ENCODE peak calls at places on chromosomes 5 and 9, in ten cellular contexts. One of them, this sample, is unnamed.

GRCh38 chr9:3074247-3074646 is 230.4 kb upstream of the PUM3 start:
- DNase-seq in PC-9: no peak
- DNase-seq in kidney: no peak
- DNase-seq in astrocyte of the spinal cord: no peak
- DNase-seq in mammary epithelial cell: no peak
- DNase-seq in left lung: peak
- DNase-seq in endothelial cell: no peak
- DNase-seq in HFFc6: no peak
- DNase-seq in tibial artery: no peak
- DNase-seq in cardiac muscle cell: no peak
- DNase-seq in this sample: no peak

GRCh38 chr5:31196309-31196708 is 2.8 kb downstream of the CDH6 start:
- DNase-seq in astrocyte of the spinal cord: peak
- DNase-seq in tibial artery: no peak
- DNase-seq in PC-9: no peak
- DNase-seq in HFFc6: no peak
- DNase-seq in cardiac muscle cell: peak
- DNase-seq in endothelial cell: no peak
- DNase-seq in kidney: no peak
- DNase-seq in mammary epithelial cell: no peak
- DNase-seq in left lung: no peak
- DNase-seq in this sample: no peak

GRCh38 chr5:169656125-169656990 is 19.3 kb downstream of the DOCK2 start:
- DNase-seq in kidney: no peak
- DNase-seq in astrocyte of the spinal cord: no peak
- DNase-seq in cardiac muscle cell: peak
- DNase-seq in endothelial cell: no peak
- DNase-seq in left lung: no peak
- DNase-seq in PC-9: no peak
- DNase-seq in mammary epithelial cell: no peak
- DNase-seq in tibial artery: no peak
- DNase-seq in HFFc6: no peak
- DNase-seq in this sample: no peak

GRCh38 chr9:113492343-113493079 is 29.0 kb downstream of the RGS3 start:
- DNase-seq in tibial artery: no peak
- DNase-seq in left lung: no peak
- DNase-seq in HFFc6: no peak
- DNase-seq in astrocyte of the spinal cord: no peak
- DNase-seq in mammary epithelial cell: peak
- DNase-seq in endothelial cell: no peak
- DNase-seq in PC-9: no peak
- DNase-seq in kidney: no peak
- DNase-seq in cardiac muscle cell: no peak
- DNase-seq in this sample: no peak

GRCh38 chr9:36725777-36726356 is 153.2 kb downstream of the MELK start:
- DNase-seq in cardiac muscle cell: no peak
- DNase-seq in PC-9: no peak
- DNase-seq in tibial artery: no peak
- DNase-seq in mammary epithelial cell: no peak
- DNase-seq in astrocyte of the spinal cord: no peak
- DNase-seq in left lung: no peak
- DNase-seq in endothelial cell: no peak
- DNase-seq in kidney: no peak
- DNase-seq in HFFc6: no peak
- DNase-seq in this sample: no peak

GRCh38 chr9:130536594-130537215 is 42.7 kb upstream of the FUBP3 start:
- DNase-seq in HFFc6: no peak
- DNase-seq in PC-9: no peak
- DNase-seq in cardiac muscle cell: no peak
- DNase-seq in kidney: no peak
- DNase-seq in tibial artery: no peak
- DNase-seq in left lung: no peak
- DNase-seq in mammary epithelial cell: no peak
- DNase-seq in astrocyte of the spinal cord: no peak
- DNase-seq in endothelial cell: no peak
- DNase-seq in this sample: no peak

GRCh38 chr9:99167120-99167519 is 54.6 kb downstream of the ALG2 start:
- DNase-seq in PC-9: no peak
- DNase-seq in HFFc6: no peak
- DNase-seq in cardiac muscle cell: no peak
- DNase-seq in mammary epithelial cell: no peak
- DNase-seq in left lung: no peak
- DNase-seq in endothelial cell: no peak
- DNase-seq in astrocyte of the spinal cord: no peak
- DNase-seq in tibial artery: no peak
- DNase-seq in kidney: no peak
- DNase-seq in this sample: no peak

GRCh38 chr9:115118471-115119156 is 657 bp upstream of the TNC start:
- DNase-seq in kidney: peak
- DNase-seq in endothelial cell: peak
- DNase-seq in mammary epithelial cell: peak
- DNase-seq in PC-9: peak
- DNase-seq in cardiac muscle cell: peak
- DNase-seq in astrocyte of the spinal cord: peak
- DNase-seq in left lung: peak
- DNase-seq in HFFc6: peak
- DNase-seq in tibial artery: peak
- DNase-seq in this sample: peak

GRCh38 chr9:114023961-114024360 is 54.1 kb downstream of the AMBP start:
- DNase-seq in endothelial cell: no peak
- DNase-seq in PC-9: no peak
- DNase-seq in tibial artery: no peak
- DNase-seq in astrocyte of the spinal cord: no peak
- DNase-seq in HFFc6: no peak
- DNase-seq in left lung: no peak
- DNase-seq in kidney: no peak
- DNase-seq in mammary epithelial cell: no peak
- DNase-seq in cardiac muscle cell: no peak
- DNase-seq in this sample: no peak

GRCh38 chr5:111772456-111772855 is 15.5 kb upstream of the NREP start:
- DNase-seq in mammary epithelial cell: no peak
- DNase-seq in cardiac muscle cell: no peak
- DNase-seq in endothelial cell: no peak
- DNase-seq in HFFc6: peak
- DNase-seq in left lung: no peak
- DNase-seq in kidney: no peak
- DNase-seq in PC-9: no peak
- DNase-seq in tibial artery: no peak
- DNase-seq in astrocyte of the spinal cord: no peak
- DNase-seq in this sample: no peak

GRCh38 chr5:35788724-35789123 is 68.0 kb upstream of the IL7R start:
- DNase-seq in HFFc6: no peak
- DNase-seq in tibial artery: no peak
- DNase-seq in PC-9: no peak
- DNase-seq in kidney: no peak
- DNase-seq in mammary epithelial cell: no peak
- DNase-seq in left lung: no peak
- DNase-seq in cardiac muscle cell: no peak
- DNase-seq in astrocyte of the spinal cord: no peak
- DNase-seq in endothelial cell: no peak
- DNase-seq in this sample: no peak

GRCh38 chr5:163354685-163355084 is 82.7 kb upstream of the CCNG1 start:
- DNase-seq in HFFc6: no peak
- DNase-seq in astrocyte of the spinal cord: no peak
- DNase-seq in left lung: no peak
- DNase-seq in tibial artery: no peak
- DNase-seq in endothelial cell: no peak
- DNase-seq in kidney: no peak
- DNase-seq in mammary epithelial cell: no peak
- DNase-seq in PC-9: no peak
- DNase-seq in cardiac muscle cell: no peak
- DNase-seq in this sample: no peak

GRCh38 chr5:15566789-15567188 is 66.8 kb downstream of the FBXL7 start:
- DNase-seq in cardiac muscle cell: no peak
- DNase-seq in endothelial cell: no peak
- DNase-seq in kidney: no peak
- DNase-seq in left lung: no peak
- DNase-seq in astrocyte of the spinal cord: no peak
- DNase-seq in HFFc6: no peak
- DNase-seq in mammary epithelial cell: no peak
- DNase-seq in PC-9: no peak
- DNase-seq in tibial artery: no peak
- DNase-seq in this sample: no peak

GRCh38 chr9:92098638-92099037 is 16.6 kb downstream of the SPTLC1 start:
- DNase-seq in kidney: no peak
- DNase-seq in tibial artery: no peak
- DNase-seq in left lung: no peak
- DNase-seq in PC-9: no peak
- DNase-seq in astrocyte of the spinal cord: no peak
- DNase-seq in mammary epithelial cell: no peak
- DNase-seq in endothelial cell: no peak
- DNase-seq in HFFc6: no peak
- DNase-seq in cardiac muscle cell: no peak
- DNase-seq in this sample: no peak

GRCh38 chr9:76732341-76732958 is 31.8 kb upstream of the PCA3 start:
- DNase-seq in tibial artery: no peak
- DNase-seq in cardiac muscle cell: peak
- DNase-seq in left lung: no peak
- DNase-seq in astrocyte of the spinal cord: no peak
- DNase-seq in PC-9: no peak
- DNase-seq in kidney: no peak
- DNase-seq in mammary epithelial cell: no peak
- DNase-seq in endothelial cell: no peak
- DNase-seq in HFFc6: no peak
- DNase-seq in this sample: no peak

GRCh38 chr9:101429736-101430135 is 5.8 kb downstream of the ALDOB start:
- DNase-seq in kidney: no peak
- DNase-seq in mammary epithelial cell: no peak
- DNase-seq in PC-9: no peak
- DNase-seq in left lung: no peak
- DNase-seq in HFFc6: no peak
- DNase-seq in endothelial cell: no peak
- DNase-seq in astrocyte of the spinal cord: no peak
- DNase-seq in cardiac muscle cell: no peak
- DNase-seq in tibial artery: no peak
- DNase-seq in this sample: no peak

GRCh38 chr5:1018596-1018995 is 10.0 kb downstream of the NKD2 start:
- DNase-seq in endothelial cell: no peak
- DNase-seq in HFFc6: no peak
- DNase-seq in left lung: no peak
- DNase-seq in kidney: peak
- DNase-seq in tibial artery: no peak
- DNase-seq in cardiac muscle cell: no peak
- DNase-seq in mammary epithelial cell: no peak
- DNase-seq in astrocyte of the spinal cord: no peak
- DNase-seq in PC-9: no peak
- DNase-seq in this sample: no peak

DNA sequence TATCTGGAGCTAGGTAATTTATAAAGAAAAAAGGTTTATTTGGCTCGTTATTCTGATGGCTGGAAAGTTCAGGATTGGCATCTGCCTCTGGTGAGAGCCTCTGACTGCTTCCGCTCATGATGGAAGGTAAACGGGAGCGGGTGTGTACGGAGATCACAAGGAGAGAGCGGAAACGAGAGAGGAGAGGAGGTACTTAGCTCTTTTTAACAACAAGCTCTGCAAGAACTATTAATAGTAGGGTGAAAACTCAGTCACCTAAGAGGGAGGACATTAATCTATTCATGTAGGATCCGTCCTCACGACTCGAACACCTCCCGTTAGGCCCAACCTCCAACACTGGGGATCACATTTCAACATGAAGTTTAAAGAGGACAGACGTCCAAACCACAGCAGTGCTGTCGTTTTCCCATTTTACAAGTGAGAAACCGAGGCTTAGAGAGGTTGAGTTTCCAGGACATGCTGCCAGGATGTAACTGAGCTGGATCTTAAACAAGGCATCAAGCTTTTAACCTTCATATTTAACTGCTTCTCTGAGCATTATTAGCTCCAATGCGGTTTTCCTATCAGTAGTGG is 173.6 kb downstream of the SLC28A3 start:
- DNase-seq in astrocyte of the spinal cord: no peak
- DNase-seq in mammary epithelial cell: no peak
- DNase-seq in left lung: no peak
- DNase-seq in tibial artery: no peak
- DNase-seq in endothelial cell: no peak
- DNase-seq in cardiac muscle cell: no peak
- DNase-seq in PC-9: no peak
- DNase-seq in HFFc6: no peak
- DNase-seq in kidney: no peak
- DNase-seq in this sample: no peak
- TF ChIP-seq CTCF in astrocyte of the spinal cord: no peak
- TF ChIP-seq CTCF in mammary epithelial cell: no peak
- TF ChIP-seq CTCF in left lung: no peak
- TF ChIP-seq CTCF in tibial artery: no peak
- TF ChIP-seq CTCF in endothelial cell: no peak
- TF ChIP-seq CTCF in cardiac muscle cell: no peak
- TF ChIP-seq CTCF in PC-9: no peak
- TF ChIP-seq CTCF in HFFc6: no peak
- TF ChIP-seq CTCF in kidney: no peak
- TF ChIP-seq CTCF in this sample: no peak

GRCh38 chr9:976805-977360 is 428 bp downstream of the DMRT3 start:
- DNase-seq in astrocyte of the spinal cord: no peak
- DNase-seq in tibial artery: no peak
- DNase-seq in endothelial cell: peak
- DNase-seq in HFFc6: no peak
- DNase-seq in mammary epithelial cell: peak
- DNase-seq in cardiac muscle cell: no peak
- DNase-seq in left lung: no peak
- DNase-seq in kidney: no peak
- DNase-seq in PC-9: no peak
- DNase-seq in this sample: no peak
- TF ChIP-seq CTCF in astrocyte of the spinal cord: no peak
- TF ChIP-seq CTCF in tibial artery: no peak
- TF ChIP-seq CTCF in endothelial cell: no peak
- TF ChIP-seq CTCF in HFFc6: no peak
- TF ChIP-seq CTCF in mammary epithelial cell: no peak
- TF ChIP-seq CTCF in cardiac muscle cell: no peak
- TF ChIP-seq CTCF in left lung: no peak
- TF ChIP-seq CTCF in kidney: no peak
- TF ChIP-seq CTCF in PC-9: no peak
- TF ChIP-seq CTCF in this sample: no peak

GRCh38 chr9:133048595-133048994 is 13.2 kb upstream of the CEL start:
- DNase-seq in PC-9: no peak
- DNase-seq in HFFc6: peak
- DNase-seq in endothelial cell: no peak
- DNase-seq in cardiac muscle cell: peak
- DNase-seq in left lung: no peak
- DNase-seq in kidney: no peak
- DNase-seq in mammary epithelial cell: no peak
- DNase-seq in astrocyte of the spinal cord: no peak
- DNase-seq in tibial artery: no peak
- DNase-seq in this sample: no peak
- TF ChIP-seq CTCF in PC-9: peak
- TF ChIP-seq CTCF in HFFc6: peak
- TF ChIP-seq CTCF in endothelial cell: no peak
- TF ChIP-seq CTCF in cardiac muscle cell: peak
- TF ChIP-seq CTCF in left lung: no peak
- TF ChIP-seq CTCF in kidney: peak
- TF ChIP-seq CTCF in mammary epithelial cell: peak
- TF ChIP-seq CTCF in astrocyte of the spinal cord: peak
- TF ChIP-seq CTCF in tibial artery: no peak
- TF ChIP-seq CTCF in this sample: no peak

DNA sequence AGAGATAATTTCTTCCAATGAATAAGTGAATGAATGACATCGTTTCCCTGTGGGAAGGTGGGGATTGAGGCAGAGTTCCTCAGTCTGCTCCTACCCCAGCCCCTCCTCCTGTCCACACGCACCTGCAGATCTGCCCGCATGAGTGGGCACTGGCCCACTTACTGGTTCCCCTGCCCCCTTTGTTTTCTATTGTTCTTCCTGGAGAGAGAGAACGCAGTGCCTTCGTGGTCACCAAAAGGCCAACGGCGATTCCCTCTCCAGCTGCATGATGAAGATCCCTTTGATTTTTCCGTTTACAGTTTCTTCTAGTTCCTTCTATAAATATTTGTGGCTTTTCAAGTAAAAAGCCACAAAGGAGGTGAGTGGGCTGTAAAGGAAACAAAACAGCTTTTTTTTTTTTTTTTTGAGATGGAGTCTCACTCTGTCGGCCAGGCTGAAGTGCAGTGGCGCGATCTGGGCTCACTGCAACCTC is 5.7 kb upstream of the FPGS start:
- DNase-seq in endothelial cell: no peak
- DNase-seq in kidney: no peak
- DNase-seq in cardiac muscle cell: no peak
- DNase-seq in HFFc6: peak
- DNase-seq in mammary epithelial cell: no peak
- DNase-seq in astrocyte of the spinal cord: peak
- DNase-seq in tibial artery: no peak
- DNase-seq in PC-9: no peak
- DNase-seq in left lung: no peak
- DNase-seq in this sample: no peak
- TF ChIP-seq CTCF in endothelial cell: no peak
- TF ChIP-seq CTCF in kidney: no peak
- TF ChIP-seq CTCF in cardiac muscle cell: no peak
- TF ChIP-seq CTCF in HFFc6: no peak
- TF ChIP-seq CTCF in mammary epithelial cell: no peak
- TF ChIP-seq CTCF in astrocyte of the spinal cord: no peak
- TF ChIP-seq CTCF in tibial artery: no peak
- TF ChIP-seq CTCF in PC-9: no peak
- TF ChIP-seq CTCF in left lung: no peak
- TF ChIP-seq CTCF in this sample: no peak